ENCODE peak calls at places on chromosomes 7 and 10, in five cellular contexts. E is fibroblast of lung, N is KG1, M is BJ, G is anterior cingulate cortex. P is an unnamed sample.

GRCh38 chr10:88256013-88256680 is 327.0 kb downstream of the RNLS start:
- DNase-seq in E (peak), N (no peak), M (no peak), G (no peak), P (no peak)

GRCh38 chr10:11625019-11625735 is 13.7 kb upstream of the USP6NL start:
- DNase-seq in E (no peak), N (no peak), M (no peak), G (no peak), P (no peak)

GRCh38 chr10:68560201-68560915 is at the start of gene TET1:
- DNase-seq in E (peak), N (no peak), M (no peak), G (peak), P (peak)

GRCh38 chr10:125009580-125010235 is 67.8 kb downstream of the ZRANB1 start:
- DNase-seq in E (no peak), N (no peak), M (no peak), G (no peak), P (no peak)

GRCh38 chr7:39510738-39511372 is 55.3 kb upstream of the YAE1 start:
- DNase-seq in E (no peak), N (no peak), M (no peak), G (no peak), P (no peak)

GRCh38 chr10:7484456-7485266 is 73.8 kb upstream of the SFMBT2 start:
- DNase-seq in E (no peak), N (no peak), M (no peak), G (no peak), P (no peak)

GRCh38 chr10:72525277-72525676 is 100.6 kb downstream of the MICU1 start:
- DNase-seq in E (no peak), N (no peak), M (peak), G (no peak), P (peak)

GRCh38 chr7:32785365-32785764 is 106.2 kb downstream of the KBTBD2 start:
- DNase-seq in E (no peak), N (no peak), M (no peak), G (peak), P (no peak)

GRCh38 chr10:103888113-103888841 is 29.7 kb downstream of the STN1 start:
- DNase-seq in E (peak), N (peak), M (peak), G (no peak), P (peak)

GRCh38 chr10:2225609-2226008 is 488.3 kb upstream of the ADARB2 start:
- DNase-seq in E (no peak), N (no peak), M (no peak), G (no peak), P (no peak)

GRCh38 chr10:6456067-6456466 is 124.0 kb downstream of the PRKCQ start:
- DNase-seq in E (no peak), N (no peak), M (no peak), G (no peak), P (no peak)

GRCh38 chr10:60444494-60445064 is 54.9 kb upstream of the ANK3 start:
- DNase-seq in E (peak), N (no peak), M (no peak), G (no peak), P (peak)

GRCh38 chr10:132722391-132722790 is 63.6 kb downstream of the NKX6-2 start:
- DNase-seq in E (no peak), N (no peak), M (no peak), G (no peak), P (no peak)

GRCh38 chr7:1794888-1795542 is 124.9 kb downstream of the ELFN1 start:
- DNase-seq in E (peak), N (no peak), M (no peak), G (no peak), P (no peak)

GRCh38 chr7:139776486-139777303 is 1.1 kb downstream of the HIPK2 start:
- DNase-seq in E (peak), N (peak), M (no peak), G (peak), P (peak)

GRCh38 chr10:70584941-70585544 is 17.5 kb downstream of the PRF1 start:
- DNase-seq in E (peak), N (no peak), M (no peak), G (no peak), P (no peak)

GRCh38 chr10:67839957-67840356 is 2.0 kb upstream of the DNAJC12 start:
- DNase-seq in E (no peak), N (no peak), M (no peak), G (no peak), P (no peak)

GRCh38 chr10:102673961-102674511 is 29.8 kb downstream of the TRIM8 start:
- DNase-seq in E (peak), N (peak), M (no peak), G (peak), P (peak)